ENCODE peak calls at places on chromosomes 5 and 9, in eight cellular contexts. S, Q, U, D, O, R, Y and W are unnamed samples.

GRCh38 chr5:120789918-120790714 is 326.0 kb downstream of the PRR16 start:
- DNase-seq in S (no peak), Q (no peak), U (no peak), D (no peak), O (no peak), R (no peak), Y (no peak), W (no peak)

GRCh38 chr5:64330728-64331231 is 165.1 kb downstream of the RNF180 start:
- DNase-seq in S (no peak), Q (no peak), U (no peak), D (no peak), O (no peak), R (no peak), Y (peak; percentile 37), W (no peak)

GRCh38 chr5:141641634-141642278 is 5.0 kb downstream of the RELL2 start:
- DNase-seq in S (no peak), Q (no peak), U (no peak), D (no peak), O (no peak), R (peak; percentile 40), Y (no peak), W (no peak)

GRCh38 chr9:125125523-125125922 is 17.8 kb downstream of the SCAI start:
- DNase-seq in S (no peak), Q (no peak), U (no peak), D (no peak), O (no peak), R (no peak), Y (no peak), W (no peak)

GRCh38 chr5:123651234-123651633 is 139.3 kb downstream of the CSNK1G3 start:
- DNase-seq in S (no peak), Q (no peak), U (no peak), D (no peak), O (no peak), R (no peak), Y (no peak), W (no peak)

GRCh38 chr9:91803143-91803940 is 146.7 kb downstream of the ROR2 start:
- DNase-seq in S (no peak), Q (no peak), U (peak; percentile 55), D (no peak), O (no peak), R (no peak), Y (no peak), W (no peak)

GRCh38 chr9:135959814-135960213 is 1.4 kb downstream of the UBAC1 start:
- DNase-seq in S (no peak), Q (no peak), U (no peak), D (no peak), O (no peak), R (no peak), Y (no peak), W (no peak)

GRCh38 chr5:142433526-142434321 is 108.9 kb upstream of the SPRY4 start:
- DNase-seq in S (no peak), Q (no peak), U (no peak), D (no peak), O (no peak), R (no peak), Y (no peak), W (no peak)

GRCh38 chr9:82677086-82677485 is 385.9 kb downstream of the RASEF start:
- DNase-seq in S (no peak), Q (no peak), U (no peak), D (no peak), O (no peak), R (no peak), Y (no peak), W (no peak)

GRCh38 chr5:59763545-59763944 is 130.0 kb downstream of the PDE4D start:
- DNase-seq in S (no peak), Q (no peak), U (no peak), D (no peak), O (no peak), R (no peak), Y (no peak), W (no peak)

GRCh38 chr9:16032799-16033198 is 480.0 kb downstream of the CCDC171 start:
- DNase-seq in S (peak; percentile 10), Q (no peak), U (no peak), D (no peak), O (no peak), R (peak; percentile 44), Y (no peak), W (no peak)

GRCh38 chr9:15856591-15856990 is 303.7 kb downstream of the CCDC171 start:
- DNase-seq in S (no peak), Q (no peak), U (no peak), D (no peak), O (no peak), R (no peak), Y (no peak), W (no peak)

GRCh38 chr9:129026442-129027223 is 1.5 kb downstream of the SH3GLB2 start:
- DNase-seq in S (no peak), Q (peak; percentile 39), U (no peak), D (no peak), O (no peak), R (peak; percentile 76), Y (peak; percentile 44), W (no peak)

GRCh38 chr9:137465000-137465769 is 6.1 kb upstream of the NSMF start:
- DNase-seq in S (no peak), Q (no peak), U (no peak), D (no peak), O (peak; percentile 53), R (no peak), Y (no peak), W (no peak)

GRCh38 chr9:4620881-4621555 is 41.1 kb upstream of the PLPP6 start:
- DNase-seq in S (no peak), Q (no peak), U (no peak), D (no peak), O (no peak), R (peak; percentile 66), Y (no peak), W (no peak)

GRCh38 chr9:136282272-136282861 is 21.5 kb downstream of the CCDC187 start:
- DNase-seq in S (no peak), Q (peak; percentile 29), U (no peak), D (no peak), O (no peak), R (no peak), Y (no peak), W (no peak)

GRCh38 chr5:173463207-173463606 is 135.0 kb upstream of the STC2 start:
- DNase-seq in S (no peak), Q (no peak), U (no peak), D (no peak), O (no peak), R (no peak), Y (no peak), W (no peak)

GRCh38 chr5:176537608-176538504 is 654 bp upstream of the RNF44 start:
- DNase-seq in S (peak; percentile 99), Q (peak; percentile 99), U (no peak), D (peak; percentile 98), O (peak; percentile 100), R (peak; percentile 99), Y (peak; percentile 100), W (peak; percentile 100)
- TF ChIP-seq POLR2AphosphoS5 in S (peak; percentile 73), Q (peak; percentile 54), U (peak; percentile 80), D (peak; percentile 13), O (no peak), R (peak; percentile 64), Y (peak; percentile 93), W (no peak)

GRCh38 chr5:137470111-137470920 is 28.8 kb downstream of the SPOCK1 start:
- DNase-seq in S (no peak), Q (no peak), U (no peak), D (no peak), O (peak; percentile 81), R (no peak), Y (no peak), W (no peak)
- H3K27ac ChIP-seq in S (no peak overlapping the region), Q (no peak overlapping the region), U (no peak overlapping the region), D (no peak overlapping the region), O (no peak overlapping the region), R (no peak overlapping the region), Y (no peak overlapping the region), W (no peak overlapping the region)

GRCh38 chr9:77021289-77021927 is 2.0 kb downstream of the FOXB2 start:
- DNase-seq in S (no peak), Q (no peak), U (no peak), D (no peak), O (no peak), R (no peak), Y (no peak), W (no peak)
- TF ChIP-seq POLR2AphosphoS5 in S (no peak), Q (peak; percentile 59), U (no peak), D (no peak), O (no peak), R (no peak), Y (no peak), W (no peak)

GRCh38 chr9:127587966-127588365 is 24.1 kb upstream of the STXBP1 start:
- DNase-seq in S (no peak), Q (no peak), U (no peak), D (no peak), O (no peak), R (no peak), Y (no peak), W (no peak)

GRCh38 chr9:127586537-127586936 is 25.5 kb upstream of the STXBP1 start:
- DNase-seq in S (no peak), Q (peak; percentile 85), U (no peak), D (no peak), O (peak; percentile 87), R (peak; percentile 97), Y (peak; percentile 88), W (no peak)

GRCh38 chr9:127583605-127584053 is 28.4 kb upstream of the STXBP1 start:
- DNase-seq in S (no peak), Q (no peak), U (no peak), D (no peak), O (no peak), R (no peak), Y (no peak), W (no peak)

GRCh38 chr9:127586096-127586495 is 26.0 kb upstream of the STXBP1 start:
- DNase-seq in S (no peak), Q (no peak), U (no peak), D (no peak), O (no peak), R (no peak), Y (no peak), W (no peak)

DNA sequence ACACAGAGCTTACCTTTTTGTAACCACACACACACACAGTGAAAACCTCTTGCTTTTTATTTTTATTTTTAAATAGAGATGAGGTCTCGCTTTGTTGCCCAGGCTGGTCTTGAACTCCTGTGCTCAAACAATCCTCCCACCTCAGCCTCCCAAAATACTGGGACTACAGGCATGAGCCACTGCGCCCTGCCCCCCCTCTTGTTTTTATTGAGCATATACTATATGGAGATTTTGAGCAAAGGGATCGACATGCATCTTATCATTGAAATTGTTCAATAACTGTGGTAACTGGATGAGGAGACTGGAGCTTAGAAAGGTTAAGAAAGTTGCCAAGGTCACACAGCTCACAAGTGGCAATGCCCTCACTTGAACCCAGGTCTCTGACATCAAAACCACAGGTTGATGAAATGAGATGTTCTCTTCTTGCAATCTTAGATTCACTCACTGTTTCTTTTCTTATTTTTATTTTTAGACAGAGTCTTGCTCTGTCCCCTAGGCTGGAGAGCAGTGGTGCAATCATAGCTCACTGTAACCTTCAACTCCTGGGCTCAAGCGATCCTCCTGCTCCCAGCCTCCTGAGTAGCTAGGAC is 26.8 kb upstream of the STXBP1 start:
- DNase-seq in S (no peak), Q (no peak), U (no peak), D (no peak), O (no peak), R (no peak), Y (no peak), W (no peak)
- H3K27ac ChIP-seq in S (no peak overlapping the region), Q (peak overlapping the region; percentile 33), U (no peak overlapping the region), D (no peak overlapping the region), O (no peak overlapping the region), R (no peak overlapping the region), Y (peak overlapping the region; percentile 14), W (no peak overlapping the region)